ENCODE peak calls at places on chromosome 5, in seven cellular contexts. K is iPS-NIHi11; A is iris pigment epithelial cell; W is EH; P is stimulated activated naive B cell treated with anti-CD40 and anti-IgM and Interleukin-4, amounts not matched to agents 10 μg/mL and 1 μg/mL and 100 μg/mL, for 72 hours; U is M059J; V is heart right ventricle. Z is an unnamed sample.

GRCh38 chr5:98771389-98772109 is 1.9 kb upstream of the RGMB start:
- DNase-seq in K (no peak), A (peak; percentile 92), W (peak; percentile 93), P (peak; percentile 47), U (peak; percentile 89), V (no peak), Z (peak; percentile 91)

GRCh38 chr5:1268666-1269065 is 26.2 kb downstream of the TERT start:
- DNase-seq in K (no peak), A (no peak), W (no peak), P (no peak), U (no peak), V (no peak), Z (no peak)

GRCh38 chr5:132411382-132411925 is 41.9 kb downstream of the SLC22A5 start:
- DNase-seq in K (no peak), A (no peak), W (no peak), P (peak; percentile 47), U (peak; percentile 44), V (no peak), Z (peak; percentile 58)

GRCh38 chr5:124976086-124976485 is 229.6 kb upstream of the ZNF608 start:
- DNase-seq in K (no peak), A (no peak), W (no peak), P (no peak), U (no peak), V (no peak), Z (no peak)

GRCh38 chr5:179243333-179243732 is 101.9 kb downstream of the ADAMTS2 start:
- DNase-seq in K (no peak), A (peak; percentile 49), W (peak; percentile 72), P (no peak), U (no peak), V (no peak), Z (no peak)

GRCh38 chr5:160363661-160364060 is 6.8 kb downstream of the C1QTNF2 start:
- DNase-seq in K (no peak), A (no peak), W (no peak), P (no peak), U (no peak), V (no peak), Z (no peak)

GRCh38 chr5:52786937-52787599 is 648 bp upstream of the ITGA1 start:
- DNase-seq in K (peak; percentile 22), A (no peak), W (peak; percentile 41), P (no peak), U (peak; percentile 50), V (no peak), Z (peak; percentile 68)

GRCh38 chr5:137648361-137648760 is 87.5 kb downstream of the KLHL3 start:
- DNase-seq in K (no peak), A (no peak), W (no peak), P (no peak), U (no peak), V (no peak), Z (no peak)

GRCh38 chr5:110105692-110106091 is 416.0 kb downstream of the MAN2A1 start:
- DNase-seq in K (no peak), A (peak; percentile 25), W (no peak), P (no peak), U (peak; percentile 4), V (no peak), Z (peak; percentile 50)

GRCh38 chr5:160269017-160269416 is 39.7 kb downstream of the FABP6 start:
- DNase-seq in K (no peak), A (peak; percentile 85), W (peak; percentile 82), P (no peak), U (peak; percentile 83), V (peak; percentile 86), Z (peak; percentile 66)

GRCh38 chr5:170475269-170476000 is 28.4 kb upstream of the KCNIP1 start:
- DNase-seq in K (no peak), A (no peak), W (no peak), P (no peak), U (no peak), V (no peak), Z (no peak)

GRCh38 chr5:137264041-137264440 is 235.1 kb downstream of the SPOCK1 start:
- DNase-seq in K (no peak), A (no peak), W (peak; percentile 74), P (no peak), U (peak; percentile 66), V (no peak), Z (no peak)

Z was measured in epithelial cell of esophagus.